ENCODE peak calls at places on chromosomes 12 and 14, in nine cellular contexts. G, M, U, F, V, B, L, H and Y are unnamed samples.

GRCh38 chr12:95131589-95132335 is 58.3 kb upstream of the NR2C1 start:
- DNase-seq in B (no peak), V (no peak), M (no peak), L (no peak), G (no peak), U (no peak), F (no peak), H (no peak), Y (no peak)

GRCh38 chr12:132617822-132618682 is 524 bp upstream of the P2RX2 start:
- DNase-seq in U (no peak), M (no peak), F (no peak), B (no peak), L (no peak), V (no peak), G (no peak), H (peak), Y (no peak)

GRCh38 chr14:52043690-52044089 is 25.2 kb downstream of the NID2 start:
- DNase-seq in H (peak), M (peak), B (no peak), G (no peak), V (no peak), L (no peak), F (peak), U (no peak), Y (no peak)

GRCh38 chr14:74514471-74514932 is 20.9 kb downstream of the ISCA2 start:
- DNase-seq in V (no peak), M (peak), G (no peak), B (peak), L (peak), U (no peak), H (peak), F (no peak), Y (no peak)

GRCh38 chr14:103743691-103744090 is 28.1 kb downstream of the ZFYVE21 start:
- DNase-seq in V (no peak), H (no peak), B (no peak), U (no peak), G (no peak), L (no peak), F (no peak), M (no peak), Y (no peak)

GRCh38 chr12:11762723-11763326 is 113.4 kb downstream of the ETV6 start:
- DNase-seq in H (no peak), V (no peak), U (no peak), M (no peak), L (no peak), F (no peak), B (no peak), G (no peak), Y (no peak)

GRCh38 chr12:12890815-12891645 is at the start of gene GPRC5A:
- DNase-seq in F (peak), H (peak), U (peak), B (peak), G (peak), L (peak), M (peak), V (peak), Y (no peak)

GRCh38 chr12:107139787-107140186 is 46.4 kb upstream of the CRY1 start:
- DNase-seq in M (no peak), F (no peak), G (no peak), U (no peak), B (no peak), H (no peak), L (no peak), V (no peak), Y (no peak)

GRCh38 chr14:88270781-88271180 is 52.3 kb downstream of the KCNK10 start:
- DNase-seq in B (no peak), L (no peak), H (peak), V (no peak), F (peak), U (no peak), M (peak), G (no peak), Y (no peak)

GRCh38 chr14:96273629-96274028 is 17.6 kb downstream of the BDKRB1 start:
- DNase-seq in L (no peak), H (no peak), G (no peak), F (no peak), M (no peak), V (no peak), U (no peak), B (no peak), Y (no peak)

GRCh38 chr14:22534547-22534946 is 54.5 kb downstream of the DAD1 start:
- DNase-seq in H (no peak), U (no peak), G (no peak), M (no peak), V (no peak), L (no peak), F (no peak), B (no peak), Y (no peak)

GRCh38 chr14:101456246-101457159 is 104.8 kb upstream of the DIO3 start:
- DNase-seq in L (no peak), F (no peak), V (no peak), G (no peak), M (no peak), U (no peak), B (no peak), H (peak), Y (no peak)

GRCh38 chr12:118082161-118082560 is 21.2 kb upstream of the WSB2 start:
- DNase-seq in G (no peak), B (no peak), M (no peak), U (no peak), L (no peak), F (no peak), V (no peak), H (no peak), Y (no peak)

GRCh38 chr12:124496584-124496983 is 70.8 kb downstream of the NCOR2 start:
- DNase-seq in U (no peak), F (no peak), B (no peak), V (peak), M (no peak), G (peak), H (no peak), L (no peak), Y (no peak)

GRCh38 chr12:107843351-107844311 is 69.1 kb downstream of the ASCL4 start:
- DNase-seq in F (no peak), H (peak), L (no peak), B (no peak), U (no peak), M (no peak), V (no peak), G (peak), Y (no peak)

GRCh38 chr12:93137656-93138612 is 208.8 kb upstream of the EEA1 start:
- DNase-seq in H (no peak), V (peak), F (no peak), B (peak), L (peak), U (no peak), G (peak), M (peak), Y (no peak)

GRCh38 chr12:76820888-76821482 is 57.1 kb downstream of the ZDHHC17 start:
- DNase-seq in M (peak), H (peak), B (no peak), L (no peak), G (no peak), U (peak), F (peak), V (peak), Y (no peak)

GRCh38 chr12:117024961-117025480 is 74.2 kb downstream of the TESC start:
- DNase-seq in M (no peak), U (no peak), V (no peak), F (no peak), B (no peak), H (no peak), G (no peak), L (no peak), Y (no peak)

GRCh38 chr14:77158175-77158908 is 16.8 kb upstream of the ZDHHC22 start:
- DNase-seq in U (no peak), M (peak), L (no peak), B (peak), F (no peak), H (peak), G (no peak), V (peak), Y (no peak)

GRCh38 chr14:73786942-73787759 is 64.5 kb upstream of the PTGR2 start:
- DNase-seq in G (peak), M (peak), L (no peak), H (peak), V (no peak), F (peak), U (peak), B (no peak), Y (peak)

GRCh38 chr12:62917939-62918338 is 17.0 kb downstream of the PPM1H start:
- DNase-seq in F (no peak), L (no peak), M (no peak), U (no peak), V (no peak), H (no peak), G (no peak), B (no peak), Y (no peak)

GRCh38 chr12:51320695-51321320 is 3.2 kb downstream of the BIN2 start:
- DNase-seq in B (peak), V (no peak), U (no peak), H (peak), G (no peak), M (no peak), F (no peak), L (no peak), Y (no peak)

GRCh38 chr12:29208060-29208459 is 59.0 kb downstream of the FAR2 start:
- DNase-seq in V (no peak), M (no peak), H (no peak), G (no peak), U (no peak), L (no peak), F (no peak), B (no peak), Y (no peak)

GRCh38 chr14:53934778-53935414 is 21.7 kb downstream of the BMP4 start:
- DNase-seq in B (no peak), H (no peak), F (no peak), M (no peak), L (no peak), V (no peak), U (no peak), G (no peak), Y (no peak)

GRCh38 chr14:53927171-53927570 is 29.5 kb downstream of the BMP4 start:
- DNase-seq in H (no peak), U (no peak), M (no peak), G (no peak), V (peak), F (no peak), B (no peak), L (no peak), Y (no peak)

GRCh38 chr14:53925201-53925766 is 31.3 kb downstream of the BMP4 start:
- DNase-seq in B (peak), H (no peak), U (no peak), L (no peak), V (no peak), M (no peak), G (no peak), F (no peak), Y (no peak)

GRCh38 chr14:53932966-53933365 is 23.7 kb downstream of the BMP4 start:
- DNase-seq in U (no peak), F (no peak), L (no peak), G (no peak), H (no peak), M (no peak), B (no peak), V (no peak), Y (no peak)

DNA sequence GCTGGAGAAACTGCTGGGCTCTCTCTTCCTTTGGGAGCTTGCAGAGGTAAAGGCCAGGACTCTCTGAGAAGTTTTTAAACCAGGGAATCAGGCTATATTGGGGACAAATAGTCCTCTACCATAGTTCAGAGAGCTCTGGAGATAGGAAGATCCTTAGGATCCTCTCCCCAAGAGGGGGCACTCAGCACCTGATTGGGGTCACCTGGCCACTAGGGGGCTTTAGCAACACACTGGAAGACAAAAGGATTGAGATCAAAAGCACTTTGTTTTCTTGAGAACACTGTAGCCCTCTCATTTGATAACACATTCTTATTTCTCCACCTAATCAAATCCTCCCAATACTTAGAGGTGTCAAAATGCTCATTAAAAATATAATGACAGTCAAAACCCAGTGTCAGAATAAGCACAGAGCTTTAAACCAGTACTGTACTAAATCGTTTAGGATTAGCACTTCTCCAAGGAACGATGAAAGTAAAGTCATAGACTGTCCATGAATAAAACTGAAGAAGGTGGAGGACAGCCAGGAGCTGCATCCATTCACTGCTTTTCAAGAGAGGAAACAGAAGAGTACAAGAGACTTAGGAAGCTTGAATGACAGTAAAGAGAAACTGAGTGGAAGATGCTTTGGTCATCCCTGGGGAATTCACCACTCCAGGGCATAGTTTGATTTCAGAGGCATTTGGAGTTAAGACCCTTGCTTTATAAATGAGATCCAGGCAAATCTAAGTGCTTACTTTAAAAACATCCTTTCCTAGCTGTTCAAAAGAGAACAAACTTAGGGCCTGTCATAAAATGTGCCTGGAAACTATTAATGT is 26.5 kb downstream of the BMP4 start:
- DNase-seq in H (peak), L (no peak), G (peak), F (peak), U (no peak), B (no peak), M (peak), V (no peak), Y (no peak)
- TF ChIP-seq CTCF in H (peak), L (peak), G (peak), F (peak), U (no peak), B (peak), M (peak), V (peak), Y (no peak)

GRCh38 chr14:99794156-99794780 is 1.1 kb downstream of the EML1 start:
- DNase-seq in G (no peak), B (no peak), F (no peak), U (no peak), L (no peak), H (no peak), V (no peak), M (no peak), Y (no peak)

GRCh38 chr14:99795046-99795445 is 1.8 kb downstream of the EML1 start:
- DNase-seq in H (no peak), G (no peak), B (no peak), F (no peak), U (no peak), M (no peak), V (no peak), L (no peak), Y (no peak)

GRCh38 chr14:99792551-99793212 is 531 bp upstream of the EML1 start:
- DNase-seq in V (no peak), G (no peak), B (no peak), U (peak), L (no peak), H (peak), M (no peak), F (peak), Y (no peak)

GRCh38 chr14:99791476-99792283 is 1.5 kb upstream of the EML1 start:
- DNase-seq in G (no peak), M (no peak), H (no peak), B (no peak), F (no peak), U (no peak), V (no peak), L (no peak), Y (no peak)

DNA sequence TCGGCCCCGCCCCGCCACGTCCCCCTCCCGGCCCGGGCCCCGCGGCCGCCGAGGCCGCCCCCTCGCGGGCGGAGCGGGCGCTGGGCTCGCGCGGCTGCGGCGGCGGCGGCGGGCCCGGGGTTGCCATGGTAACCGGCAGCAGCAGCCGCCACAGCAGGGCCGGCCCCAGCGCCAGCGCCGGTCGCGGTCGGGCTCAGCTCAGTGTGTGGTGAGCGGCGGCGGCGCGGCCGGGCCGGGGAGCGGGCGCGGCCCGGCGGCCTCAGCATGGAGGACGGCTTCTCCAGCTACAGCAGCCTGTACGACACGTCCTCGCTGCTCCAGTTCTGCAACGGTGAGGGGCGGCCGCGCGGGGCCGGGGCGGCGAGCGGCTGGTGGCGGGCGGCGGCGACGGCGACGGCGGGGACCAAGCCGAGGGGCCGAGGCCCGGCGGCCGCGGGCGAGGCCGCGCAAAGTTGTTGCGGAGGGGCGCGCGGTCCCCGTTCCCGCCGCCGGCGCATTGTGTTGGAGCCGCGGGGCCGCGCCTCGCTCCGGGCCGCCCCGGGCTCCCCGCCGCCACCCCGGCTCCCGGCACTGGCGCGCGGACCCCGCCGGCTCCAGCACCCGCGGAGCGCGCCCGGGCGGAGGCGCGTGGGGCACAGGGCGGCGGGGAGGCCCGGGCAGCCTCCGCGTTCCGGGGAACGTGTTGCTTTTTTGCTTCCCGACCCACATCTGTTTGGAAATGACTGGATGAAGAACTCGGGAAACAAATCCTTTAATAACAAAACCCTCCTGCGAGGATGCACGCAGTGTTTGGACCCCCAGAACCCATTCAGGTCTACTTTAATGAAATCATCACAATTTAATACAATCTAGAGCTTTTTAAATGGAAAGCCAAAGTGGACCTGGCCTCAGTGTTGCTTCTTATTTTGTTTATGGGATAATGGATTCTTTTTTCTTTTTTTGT is at the start of gene EML1:
- DNase-seq in M (peak), B (no peak), U (peak), H (peak), V (peak), L (peak), G (peak), F (peak), Y (peak)
- TF ChIP-seq CTCF in M (no peak), B (no peak), U (peak), H (no peak), V (no peak), L (no peak), G (peak), F (peak), Y (no peak)

GRCh38 chr12:24948816-24949722 is at the start of gene BCAT1:
- DNase-seq in G (no peak), U (peak), L (no peak), F (peak), B (peak), V (peak), H (peak), M (peak), Y (peak)
- TF ChIP-seq CTCF in G (peak), U (peak), L (peak), F (peak), B (peak), V (peak), H (no peak), M (no peak), Y (no peak)

DNA sequence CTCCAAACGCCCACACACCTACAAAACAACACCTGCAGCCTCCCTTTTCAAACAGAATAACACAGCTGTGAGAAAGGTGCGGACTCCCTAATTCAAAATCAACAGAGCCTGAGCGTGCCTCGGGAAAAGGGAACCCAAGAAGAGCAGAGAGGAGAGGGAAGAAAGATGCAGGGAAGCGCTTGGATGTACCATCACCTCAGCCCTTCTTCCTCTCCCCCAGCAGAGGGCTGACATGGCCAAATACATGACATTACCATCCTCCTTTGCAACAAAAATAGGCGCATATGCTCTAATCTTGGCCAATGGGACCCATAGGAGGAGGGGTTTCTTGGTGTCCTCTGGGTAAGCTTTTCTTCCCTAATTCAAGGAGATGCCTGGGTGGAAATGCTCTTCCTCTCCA is 78.0 kb downstream of the CPSF2 start:
- DNase-seq in V (no peak), F (no peak), H (peak), G (no peak), U (no peak), B (no peak), L (no peak), M (no peak), Y (no peak)
- TF ChIP-seq CTCF in V (no peak), F (no peak), H (peak), G (no peak), U (no peak), B (no peak), L (no peak), M (no peak), Y (no peak)

GRCh38 chr12:53326460-53327185 is 5.2 kb upstream of the AAAS start:
- DNase-seq in U (no peak), F (no peak), H (peak), L (no peak), B (no peak), M (no peak), G (no peak), V (no peak), Y (no peak)

GRCh38 chr12:53324779-53325538 is 3.5 kb upstream of the AAAS start:
- DNase-seq in G (peak), U (peak), F (peak), H (peak), B (peak), M (peak), L (peak), V (peak), Y (peak)

GRCh38 chr12:53328043-53328435 is 6.6 kb upstream of the AAAS start:
- DNase-seq in M (no peak), H (peak), U (no peak), V (no peak), L (no peak), F (no peak), G (no peak), B (no peak), Y (no peak)

GRCh38 chr12:53325539-53326061 is 4.2 kb upstream of the AAAS start:
- DNase-seq in L (no peak), M (peak), H (peak), F (peak), U (peak), G (peak), B (no peak), V (no peak), Y (peak)

DNA sequence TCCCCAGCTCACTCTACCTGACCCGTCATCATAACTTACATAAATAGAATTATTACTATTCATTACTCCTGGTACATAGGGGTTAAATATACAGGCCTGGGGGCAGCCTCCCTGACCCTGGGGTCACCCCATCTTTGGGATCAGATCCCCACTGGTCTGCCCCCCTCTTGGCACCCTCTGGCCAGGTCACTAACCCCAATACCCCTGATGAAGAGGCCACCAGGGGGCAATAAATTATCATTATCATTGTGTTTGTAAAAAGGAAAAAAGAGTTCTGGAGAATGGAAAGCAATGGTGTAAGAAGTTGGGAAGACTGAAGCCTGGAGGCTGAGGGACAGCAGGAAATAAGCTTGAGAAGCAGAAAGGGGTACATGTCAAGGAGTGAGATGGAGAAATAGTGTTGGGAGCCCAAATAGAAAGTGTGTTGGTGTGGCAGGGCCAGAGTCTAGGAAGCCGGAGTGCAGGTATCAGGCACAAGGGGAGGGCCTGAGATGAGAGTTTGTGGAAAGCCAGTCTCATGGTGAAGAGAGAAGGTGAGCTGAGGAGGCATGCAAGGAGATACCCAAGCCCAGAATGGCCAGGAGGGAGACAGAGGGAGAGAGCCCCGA is 6.1 kb upstream of the AAAS start:
- DNase-seq in G (no peak), M (peak), V (no peak), L (no peak), B (no peak), H (peak), U (no peak), F (no peak), Y (no peak)
- TF ChIP-seq CTCF in G (peak), M (peak), V (peak), L (peak), B (peak), H (peak), U (no peak), F (peak), Y (no peak)